ENCODE peak calls at places on chromosomes 11 and 22, in six cellular contexts. One of them, this sample, is unnamed.

GRCh38 chr11:446886-447285 is 3.2 kb upstream of the PTDSS2 start:
- DNase-seq in RWPE1: peak; percentile 54
- DNase-seq in fibroblast of pulmonary artery: no peak
- DNase-seq in tibial nerve: no peak
- DNase-seq in left ventricle myocardium inferior: no peak
- DNase-seq in body of pancreas: no peak
- DNase-seq in this sample: no peak

GRCh38 chr11:112795142-112795815 is 165.9 kb upstream of the NCAM1 start:
- DNase-seq in RWPE1: peak; percentile 70
- DNase-seq in fibroblast of pulmonary artery: peak; percentile 69
- DNase-seq in tibial nerve: peak; percentile 40
- DNase-seq in left ventricle myocardium inferior: no peak
- DNase-seq in body of pancreas: peak; percentile 62
- DNase-seq in this sample: no peak

GRCh38 chr11:72287293-72287692 is 43.3 kb upstream of the PHOX2A start:
- DNase-seq in RWPE1: no peak
- DNase-seq in fibroblast of pulmonary artery: no peak
- DNase-seq in tibial nerve: no peak
- DNase-seq in left ventricle myocardium inferior: no peak
- DNase-seq in body of pancreas: no peak
- DNase-seq in this sample: no peak

GRCh38 chr22:39176067-39176621 is 23.7 kb upstream of the CBX7 start:
- DNase-seq in RWPE1: peak; percentile 42
- DNase-seq in fibroblast of pulmonary artery: peak; percentile 81
- DNase-seq in tibial nerve: peak; percentile 52
- DNase-seq in left ventricle myocardium inferior: peak; percentile 77
- DNase-seq in body of pancreas: peak; percentile 63
- DNase-seq in this sample: peak; percentile 88

GRCh38 chr11:94376841-94377240 is 24.4 kb downstream of the GPR83 start:
- DNase-seq in RWPE1: no peak
- DNase-seq in fibroblast of pulmonary artery: no peak
- DNase-seq in tibial nerve: no peak
- DNase-seq in left ventricle myocardium inferior: no peak
- DNase-seq in body of pancreas: no peak
- DNase-seq in this sample: no peak

GRCh38 chr11:133955945-133956421 is 785 bp downstream of the IGSF9B start:
- DNase-seq in RWPE1: no peak
- DNase-seq in fibroblast of pulmonary artery: no peak
- DNase-seq in tibial nerve: no peak
- DNase-seq in left ventricle myocardium inferior: no peak
- DNase-seq in body of pancreas: no peak
- DNase-seq in this sample: no peak

GRCh38 chr11:118358071-118358470 is 1.3 kb upstream of the UBE4A start:
- DNase-seq in RWPE1: no peak
- DNase-seq in fibroblast of pulmonary artery: no peak
- DNase-seq in tibial nerve: no peak
- DNase-seq in left ventricle myocardium inferior: no peak
- DNase-seq in body of pancreas: no peak
- DNase-seq in this sample: no peak

GRCh38 chr11:68145120-68145866 is 24.1 kb upstream of the CHKA start:
- DNase-seq in RWPE1: peak; percentile 17
- DNase-seq in fibroblast of pulmonary artery: no peak
- DNase-seq in tibial nerve: no peak
- DNase-seq in left ventricle myocardium inferior: no peak
- DNase-seq in body of pancreas: peak; percentile 81
- DNase-seq in this sample: no peak

GRCh38 chr11:92227954-92228935 is 3.6 kb downstream of the FAT3 start:
- DNase-seq in RWPE1: no peak
- DNase-seq in fibroblast of pulmonary artery: no peak
- DNase-seq in tibial nerve: no peak
- DNase-seq in left ventricle myocardium inferior: no peak
- DNase-seq in body of pancreas: no peak
- DNase-seq in this sample: no peak

GRCh38 chr11:85827768-85828639 is 17.1 kb upstream of the SYTL2 start:
- DNase-seq in RWPE1: peak; percentile 75
- DNase-seq in fibroblast of pulmonary artery: peak; percentile 75
- DNase-seq in tibial nerve: no peak
- DNase-seq in left ventricle myocardium inferior: no peak
- DNase-seq in body of pancreas: no peak
- DNase-seq in this sample: no peak

GRCh38 chr22:50329236-50329635 is 2.4 kb upstream of the DENND6B start:
- DNase-seq in RWPE1: no peak
- DNase-seq in fibroblast of pulmonary artery: peak; percentile 20
- DNase-seq in tibial nerve: no peak
- DNase-seq in left ventricle myocardium inferior: no peak
- DNase-seq in body of pancreas: no peak
- DNase-seq in this sample: no peak

GRCh38 chr22:48744967-48745841 is 1082.5 kb downstream of the BRD1 start:
- DNase-seq in RWPE1: no peak
- DNase-seq in fibroblast of pulmonary artery: no peak
- DNase-seq in tibial nerve: no peak
- DNase-seq in left ventricle myocardium inferior: no peak
- DNase-seq in body of pancreas: no peak
- DNase-seq in this sample: no peak

GRCh38 chr22:36764641-36765040 is 11.3 kb downstream of the IFT27 start:
- DNase-seq in RWPE1: no peak
- DNase-seq in fibroblast of pulmonary artery: no peak
- DNase-seq in tibial nerve: no peak
- DNase-seq in left ventricle myocardium inferior: no peak
- DNase-seq in body of pancreas: no peak
- DNase-seq in this sample: peak; percentile 49

GRCh38 chr11:100639140-100639539 is 47.9 kb upstream of the ARHGAP42 start:
- DNase-seq in RWPE1: no peak
- DNase-seq in fibroblast of pulmonary artery: peak; percentile 26
- DNase-seq in tibial nerve: no peak
- DNase-seq in left ventricle myocardium inferior: no peak
- DNase-seq in body of pancreas: peak; percentile 12
- DNase-seq in this sample: no peak

GRCh38 chr22:28497188-28497587 is 182.5 kb downstream of the TTC28 start:
- DNase-seq in RWPE1: no peak
- DNase-seq in fibroblast of pulmonary artery: peak; percentile 8
- DNase-seq in tibial nerve: no peak
- DNase-seq in left ventricle myocardium inferior: no peak
- DNase-seq in body of pancreas: no peak
- DNase-seq in this sample: no peak

GRCh38 chr11:69472766-69473519 is 8.5 kb upstream of the LINC01488 start:
- DNase-seq in RWPE1: no peak
- DNase-seq in fibroblast of pulmonary artery: no peak
- DNase-seq in tibial nerve: no peak
- DNase-seq in left ventricle myocardium inferior: peak; percentile 2
- DNase-seq in body of pancreas: no peak
- DNase-seq in this sample: no peak

GRCh38 chr22:25702046-25702445 is 39.9 kb upstream of the MYO18B start:
- DNase-seq in RWPE1: peak; percentile 10
- DNase-seq in fibroblast of pulmonary artery: peak; percentile 55
- DNase-seq in tibial nerve: no peak
- DNase-seq in left ventricle myocardium inferior: no peak
- DNase-seq in body of pancreas: no peak
- DNase-seq in this sample: no peak
- TF ChIP-seq CTCF in RWPE1: peak; percentile 44
- TF ChIP-seq CTCF in fibroblast of pulmonary artery: peak; percentile 36
- TF ChIP-seq CTCF in tibial nerve: peak; percentile 41
- TF ChIP-seq CTCF in left ventricle myocardium inferior: peak; percentile 59
- TF ChIP-seq CTCF in body of pancreas: peak; percentile 63
- TF ChIP-seq CTCF in this sample: peak; percentile 42

GRCh38 chr11:129937592-129938238 is 42.3 kb upstream of the NFRKB start:
- DNase-seq in RWPE1: no peak
- DNase-seq in fibroblast of pulmonary artery: no peak
- DNase-seq in tibial nerve: no peak
- DNase-seq in left ventricle myocardium inferior: no peak
- DNase-seq in body of pancreas: no peak
- DNase-seq in this sample: no peak

GRCh38 chr11:129935723-129936122 is 40.3 kb upstream of the NFRKB start:
- DNase-seq in RWPE1: no peak
- DNase-seq in fibroblast of pulmonary artery: no peak
- DNase-seq in tibial nerve: no peak
- DNase-seq in left ventricle myocardium inferior: no peak
- DNase-seq in body of pancreas: no peak
- DNase-seq in this sample: no peak

GRCh38 chr11:129939510-129939909 is 44.1 kb upstream of the NFRKB start:
- DNase-seq in RWPE1: no peak
- DNase-seq in fibroblast of pulmonary artery: no peak
- DNase-seq in tibial nerve: no peak
- DNase-seq in left ventricle myocardium inferior: no peak
- DNase-seq in body of pancreas: no peak
- DNase-seq in this sample: no peak

GRCh38 chr11:129943036-129943435 is 47.7 kb upstream of the NFRKB start:
- DNase-seq in RWPE1: no peak
- DNase-seq in fibroblast of pulmonary artery: no peak
- DNase-seq in tibial nerve: no peak
- DNase-seq in left ventricle myocardium inferior: no peak
- DNase-seq in body of pancreas: no peak
- DNase-seq in this sample: no peak

GRCh38 chr11:129938764-129939163 is 43.4 kb upstream of the NFRKB start:
- DNase-seq in RWPE1: no peak
- DNase-seq in fibroblast of pulmonary artery: no peak
- DNase-seq in tibial nerve: no peak
- DNase-seq in left ventricle myocardium inferior: no peak
- DNase-seq in body of pancreas: no peak
- DNase-seq in this sample: no peak
- TF ChIP-seq CTCF in RWPE1: no peak
- TF ChIP-seq CTCF in fibroblast of pulmonary artery: no peak
- TF ChIP-seq CTCF in tibial nerve: no peak
- TF ChIP-seq CTCF in left ventricle myocardium inferior: no peak
- TF ChIP-seq CTCF in body of pancreas: no peak
- TF ChIP-seq CTCF in this sample: no peak

GRCh38 chr22:21646608-21647590 is 4.8 kb downstream of the SDF2L1 start:
- DNase-seq in RWPE1: no peak
- DNase-seq in fibroblast of pulmonary artery: peak; percentile 88
- DNase-seq in tibial nerve: peak; percentile 90
- DNase-seq in left ventricle myocardium inferior: peak; percentile 67
- DNase-seq in body of pancreas: peak; percentile 88
- DNase-seq in this sample: peak; percentile 85
- TF ChIP-seq CTCF in RWPE1: peak; percentile 86
- TF ChIP-seq CTCF in fibroblast of pulmonary artery: peak; percentile 93
- TF ChIP-seq CTCF in tibial nerve: peak; percentile 76
- TF ChIP-seq CTCF in left ventricle myocardium inferior: peak; percentile 91
- TF ChIP-seq CTCF in body of pancreas: peak; percentile 83
- TF ChIP-seq CTCF in this sample: peak; percentile 68

GRCh38 chr11:19800162-19800561 is 87.5 kb downstream of the NAV2 start:
- DNase-seq in RWPE1: no peak
- DNase-seq in fibroblast of pulmonary artery: no peak
- DNase-seq in tibial nerve: no peak
- DNase-seq in left ventricle myocardium inferior: no peak
- DNase-seq in body of pancreas: peak; percentile 41
- DNase-seq in this sample: no peak
- TF ChIP-seq CTCF in RWPE1: no peak
- TF ChIP-seq CTCF in fibroblast of pulmonary artery: peak; percentile 48
- TF ChIP-seq CTCF in tibial nerve: no peak
- TF ChIP-seq CTCF in left ventricle myocardium inferior: peak; percentile 41
- TF ChIP-seq CTCF in body of pancreas: peak; percentile 22
- TF ChIP-seq CTCF in this sample: no peak

GRCh38 chr11:2415601-2416380 is 15.2 kb downstream of the TSSC4 start:
- DNase-seq in RWPE1: no peak
- DNase-seq in fibroblast of pulmonary artery: no peak
- DNase-seq in tibial nerve: no peak
- DNase-seq in left ventricle myocardium inferior: no peak
- DNase-seq in body of pancreas: no peak
- DNase-seq in this sample: no peak
- TF ChIP-seq CTCF in RWPE1: no peak
- TF ChIP-seq CTCF in fibroblast of pulmonary artery: no peak
- TF ChIP-seq CTCF in tibial nerve: no peak
- TF ChIP-seq CTCF in left ventricle myocardium inferior: no peak
- TF ChIP-seq CTCF in body of pancreas: no peak
- TF ChIP-seq CTCF in this sample: no peak

DNA sequence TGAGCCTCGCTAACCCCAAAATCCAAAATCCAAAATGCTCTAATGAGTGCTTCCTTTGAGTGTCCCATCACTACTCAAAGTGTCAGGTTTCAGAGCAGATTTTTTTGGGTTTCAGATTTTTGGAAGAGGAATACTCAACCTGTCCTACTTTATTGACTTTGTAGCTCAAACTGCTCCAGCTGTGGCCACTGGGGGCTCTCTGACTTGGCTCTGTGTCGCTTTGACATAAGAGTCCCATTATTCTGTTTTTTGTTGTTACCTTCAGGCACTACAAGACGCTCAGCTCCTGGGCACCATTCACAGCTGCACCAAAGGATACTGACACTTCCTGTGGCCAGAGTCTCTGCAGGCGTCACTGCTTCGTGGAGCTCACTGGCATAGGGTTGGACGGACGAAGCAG is 41.1 kb downstream of the PHF21B start:
- DNase-seq in RWPE1: no peak
- DNase-seq in fibroblast of pulmonary artery: no peak
- DNase-seq in tibial nerve: no peak
- DNase-seq in left ventricle myocardium inferior: no peak
- DNase-seq in body of pancreas: no peak
- DNase-seq in this sample: no peak
- TF ChIP-seq CTCF in RWPE1: no peak
- TF ChIP-seq CTCF in fibroblast of pulmonary artery: no peak
- TF ChIP-seq CTCF in tibial nerve: no peak
- TF ChIP-seq CTCF in left ventricle myocardium inferior: no peak
- TF ChIP-seq CTCF in body of pancreas: no peak
- TF ChIP-seq CTCF in this sample: no peak